ENCODE peak calls at places on chromosomes 4 and X, in eight cellular contexts. G, D, F, B, Z, N, P and Q are unnamed samples.

GRCh38 chr4:87108142-87108546 is 112.3 kb downstream of the KLHL8 start:
- DNase-seq in N (peak; percentile 91), G (peak; percentile 74), P (peak; percentile 95), F (no peak), Z (no peak), B (peak; percentile 65), D (peak; percentile 74), Q (peak; percentile 60)

GRCh38 chr4:159902648-159903047 is 799.8 kb downstream of the RAPGEF2 start:
- DNase-seq in Z (no peak), G (no peak), N (no peak), P (no peak), F (no peak), B (no peak), D (no peak), Q (no peak)

GRCh38 chrX:23844502-23845138 is 61.6 kb downstream of the SAT1 start:
- DNase-seq in G (peak; percentile 22), N (no peak), B (peak; percentile 72), F (no peak), D (peak; percentile 29), P (peak; percentile 57), Z (no peak), Q (no peak)

GRCh38 chr4:165403667-165404066 is 24.9 kb downstream of the CPE start:
- DNase-seq in Z (no peak), P (no peak), N (no peak), B (no peak), F (no peak), G (no peak), D (no peak), Q (no peak)

GRCh38 chr4:56821394-56822263 is at the start of gene SPINK2:
- DNase-seq in G (no peak), Z (peak; percentile 53), F (peak; percentile 62), D (no peak), N (no peak), P (no peak), B (peak; percentile 44), Q (peak; percentile 19)

GRCh38 chr4:5365071-5366008 is 314.1 kb downstream of the STK32B start:
- DNase-seq in Z (no peak), N (peak; percentile 82), D (peak; percentile 11), G (peak; percentile 30), P (peak; percentile 59), B (peak; percentile 19), F (no peak), Q (peak; percentile 73)

GRCh38 chr4:30847157-30847556 is 127.0 kb downstream of the PCDH7 start:
- DNase-seq in F (no peak), P (no peak), Z (no peak), B (no peak), N (no peak), D (no peak), G (no peak), Q (no peak)

GRCh38 chr4:34972189-34972588 is 1272.1 kb downstream of the ARAP2 start:
- DNase-seq in F (no peak), N (no peak), P (no peak), B (no peak), Z (no peak), D (no peak), G (no peak), Q (no peak)

GRCh38 chr4:4860381-4860802 is 927 bp downstream of the MSX1 start:
- DNase-seq in N (peak; percentile 25), G (peak; percentile 20), Z (no peak), B (peak; percentile 51), D (peak; percentile 26), F (no peak), P (no peak), Q (peak; percentile 3)

GRCh38 chr4:77820836-77821561 is 1.8 kb upstream of the CNOT6L start:
- DNase-seq in D (peak; percentile 29), P (peak; percentile 14), Z (no peak), G (peak; percentile 13), N (no peak), F (no peak), B (peak; percentile 45), Q (no peak)

GRCh38 chr4:5524900-5525299 is 183.5 kb downstream of the EVC2 start:
- DNase-seq in D (peak; percentile 74), G (peak; percentile 59), Z (no peak), P (peak; percentile 46), F (no peak), N (no peak), B (no peak), Q (peak; percentile 12)

GRCh38 chr4:15368906-15369305 is 58.9 kb upstream of the C1QTNF7 start:
- DNase-seq in P (peak; percentile 70), N (peak; percentile 14), Z (no peak), B (peak; percentile 51), F (no peak), G (peak; percentile 52), D (peak; percentile 66), Q (no peak)

GRCh38 chrX:19912-20571 is 261.1 kb upstream of the PLCXD1 start:
- DNase-seq in D (no peak), N (peak; percentile 14), G (peak; percentile 2), B (peak; percentile 28), Z (no peak), P (no peak), F (peak; percentile 3), Q (no peak)

GRCh38 chr4:121307441-121308327 is 73.1 kb downstream of the QRFPR start:
- DNase-seq in P (peak; percentile 68), Z (no peak), F (peak; percentile 21), N (peak; percentile 9), D (peak; percentile 79), G (peak; percentile 76), B (peak; percentile 69), Q (peak; percentile 14)

GRCh38 chr4:126779446-126780166 is 853.2 kb upstream of the INTU start:
- DNase-seq in D (no peak), P (peak; percentile 46), B (no peak), F (no peak), Z (no peak), N (no peak), G (no peak), Q (no peak)

GRCh38 chr4:164197556-164197955 is 556.4 kb upstream of the SMIM31 start:
- DNase-seq in Z (no peak), G (no peak), P (no peak), F (no peak), D (no peak), N (no peak), B (no peak), Q (no peak)

GRCh38 chrX:132957211-132958085 is 981 bp downstream of the HS6ST2 start:
- DNase-seq in D (peak; percentile 9), F (no peak), P (peak; percentile 9), G (no peak), B (no peak), N (no peak), Z (no peak), Q (peak; percentile 31)
- H3K4me3 ChIP-seq in D (peak overlapping the region; percentile 54), F (peak overlapping the region; percentile 32), P (no peak overlapping the region), G (peak overlapping the region; percentile 26), B (no peak overlapping the region), N (no peak overlapping the region), Z (no peak overlapping the region), Q (peak overlapping the region; percentile 38)

DNA sequence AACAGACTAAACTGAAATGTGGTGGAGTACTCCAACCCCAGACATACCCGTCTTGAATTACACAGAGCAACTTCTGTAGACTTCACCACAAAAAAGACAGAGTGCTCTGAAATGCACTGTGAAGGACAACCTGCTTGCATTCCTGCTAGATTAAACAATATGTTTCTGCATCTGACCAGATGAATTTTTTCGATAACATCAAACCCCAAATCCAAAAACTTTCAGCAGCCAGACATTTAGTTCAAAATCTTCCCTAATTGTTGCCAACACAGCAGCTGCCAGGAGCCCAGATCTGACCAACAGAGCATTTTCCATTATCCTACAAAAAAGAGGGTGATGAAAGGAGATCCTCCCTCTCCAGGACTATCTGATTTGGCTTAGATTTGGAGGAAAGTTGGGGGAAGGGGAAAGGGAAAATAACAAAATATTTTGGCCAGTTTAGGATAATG is 356.5 kb downstream of the PDGFC start:
- DNase-seq in F (no peak), P (peak; percentile 74), B (no peak), N (peak; percentile 44), Z (no peak), D (peak; percentile 89), G (peak; percentile 79), Q (peak; percentile 38)
- H3K4me3 ChIP-seq in F (no peak overlapping the region), P (no peak overlapping the region), B (no peak overlapping the region), N (no peak overlapping the region), Z (no peak overlapping the region), D (no peak overlapping the region), G (no peak overlapping the region), Q (no peak overlapping the region)

GRCh38 chr4:177321647-177322046 is 12.0 kb downstream of the NEIL3 start:
- DNase-seq in Z (no peak), G (no peak), N (no peak), D (no peak), B (no peak), F (no peak), P (no peak), Q (no peak)

GRCh38 chr4:177320721-177321120 is 11.0 kb downstream of the NEIL3 start:
- DNase-seq in F (no peak), D (no peak), Z (no peak), N (no peak), G (no peak), B (no peak), P (no peak), Q (no peak)

GRCh38 chr4:177322156-177322685 is 12.5 kb downstream of the NEIL3 start:
- DNase-seq in B (no peak), G (peak; percentile 25), Z (no peak), F (no peak), P (no peak), D (peak; percentile 41), N (peak; percentile 30), Q (no peak)

GRCh38 chr4:177322881-177323280 is 13.2 kb downstream of the NEIL3 start:
- DNase-seq in B (no peak), F (no peak), Z (no peak), N (no peak), G (peak; percentile 51), D (peak; percentile 43), P (no peak), Q (no peak)

DNA sequence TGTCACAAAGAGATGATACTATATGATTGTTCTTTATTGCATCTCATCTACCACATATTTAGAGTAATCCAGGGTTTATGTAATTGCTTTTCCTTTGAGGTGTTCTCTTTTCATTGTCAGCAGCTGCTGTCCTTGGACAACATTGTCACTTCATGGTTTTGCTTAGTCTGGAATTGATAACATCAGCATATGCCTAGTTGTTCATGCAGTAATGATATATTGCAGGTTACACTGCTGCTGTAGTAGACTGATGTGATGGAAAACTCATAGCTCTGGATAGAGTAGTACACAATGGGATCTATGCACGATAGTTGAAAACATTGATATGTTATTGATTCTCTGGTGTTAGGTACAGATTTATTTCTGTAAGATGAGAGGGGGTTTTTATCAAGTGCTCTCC is 13.7 kb downstream of the NEIL3 start:
- DNase-seq in G (no peak), Z (no peak), P (no peak), F (no peak), D (no peak), B (no peak), N (no peak), Q (no peak)
- H3K4me3 ChIP-seq in G (no peak overlapping the region), Z (no peak overlapping the region), P (no peak overlapping the region), F (no peak overlapping the region), D (no peak overlapping the region), B (no peak overlapping the region), N (no peak overlapping the region), Q (no peak overlapping the region)

DNA sequence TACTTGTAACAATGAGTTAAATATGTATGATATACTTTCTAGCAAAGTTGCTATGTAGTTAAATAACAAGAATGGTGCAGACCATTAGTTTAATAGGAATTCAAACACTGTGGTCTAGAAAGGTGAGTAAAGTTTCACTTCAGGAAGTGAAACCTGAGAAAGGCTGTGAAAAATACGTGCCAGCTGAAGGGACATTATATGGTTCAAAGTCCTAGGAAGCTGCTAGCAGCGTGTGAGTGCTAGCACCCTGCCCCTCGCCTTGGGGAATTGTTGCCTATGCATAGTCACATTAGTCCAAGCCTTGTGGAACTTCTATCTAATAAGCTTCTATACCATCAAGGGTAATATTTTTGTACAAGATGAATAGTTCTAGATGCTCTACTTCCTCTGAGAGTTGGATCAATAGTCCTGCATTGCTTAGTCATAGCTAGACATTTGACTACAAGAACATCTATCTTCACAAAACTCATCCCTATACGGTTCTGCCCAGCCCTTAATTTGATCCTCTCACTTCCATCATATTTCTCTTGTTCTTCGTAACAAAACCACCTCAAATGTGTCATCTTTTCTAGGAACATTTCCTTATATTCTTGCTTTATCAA is 45.8 kb upstream of the ARSJ start:
- DNase-seq in P (no peak), Z (no peak), D (no peak), N (no peak), F (no peak), G (no peak), B (no peak), Q (no peak)
- H3K4me3 ChIP-seq in P (no peak overlapping the region), Z (no peak overlapping the region), D (no peak overlapping the region), N (no peak overlapping the region), F (no peak overlapping the region), G (no peak overlapping the region), B (no peak overlapping the region), Q (no peak overlapping the region)